ENCODE peak calls at places on chromosome 4, in ten cellular contexts. L is choroid plexus epithelial cell, D is IMR-90, B is cardiac fibroblast, P is ovary, E is neural progenitor cell, G is left ventricle myocardium inferior, N is PC-3, T is AG04450, J is fibroblast of the aortic adventitia. S is an unnamed sample.

GRCh38 chr4:186729856-186730255 is 6.2 kb upstream of the FAT1 start:
- DNase-seq in L (no peak), D (no peak), B (no peak), P (no peak), E (no peak), G (no peak), N (peak), T (no peak), J (no peak), S (no peak)

GRCh38 chr4:145090370-145090769 is 7.6 kb downstream of the ANAPC10 start:
- DNase-seq in L (peak), D (no peak), B (peak), P (no peak), E (no peak), G (no peak), N (no peak), T (no peak), J (no peak), S (no peak)

GRCh38 chr4:71974681-71975080 is 57.1 kb upstream of the NPFFR2 start:
- DNase-seq in L (peak), D (peak), B (peak), P (no peak), E (no peak), G (no peak), N (peak), T (no peak), J (peak), S (peak)

GRCh38 chr4:96407651-96408342 is 567.9 kb downstream of the PDHA2 start:
- DNase-seq in L (peak), D (no peak), B (peak), P (no peak), E (no peak), G (no peak), N (peak), T (no peak), J (no peak), S (no peak)

GRCh38 chr4:82667761-82668505 is 106.1 kb upstream of the TMEM150C start:
- DNase-seq in L (no peak), D (no peak), B (no peak), P (no peak), E (peak), G (no peak), N (no peak), T (no peak), J (peak), S (no peak)

GRCh38 chr4:1466034-1466960 is 60.1 kb upstream of the NKX1-1 start:
- DNase-seq in L (no peak), D (no peak), B (no peak), P (peak), E (no peak), G (no peak), N (no peak), T (no peak), J (no peak), S (no peak)

GRCh38 chr4:95728145-95728544 is 111.7 kb upstream of the PDHA2 start:
- DNase-seq in L (peak), D (no peak), B (peak), P (no peak), E (no peak), G (no peak), N (no peak), T (no peak), J (peak), S (peak)

GRCh38 chr4:118076958-118077766 is 42.9 kb downstream of the NDST3 start:
- DNase-seq in L (peak), D (peak), B (peak), P (no peak), E (peak), G (no peak), N (peak), T (no peak), J (peak), S (peak)

GRCh38 chr4:164192844-164193243 is 561.1 kb upstream of the SMIM31 start:
- DNase-seq in L (no peak), D (no peak), B (no peak), P (no peak), E (no peak), G (no peak), N (no peak), T (no peak), J (no peak), S (no peak)

GRCh38 chr4:81493895-81494490 is 22.3 kb upstream of the RASGEF1B start:
- DNase-seq in L (peak), D (no peak), B (peak), P (no peak), E (no peak), G (no peak), N (no peak), T (no peak), J (no peak), S (no peak)
- H3K4me3 ChIP-seq in L (no peak), D (no peak), B (no peak), P (no peak), E (no peak), G (peak), N (no peak), T (no peak), J (no peak), S (no peak)

GRCh38 chr4:122900314-122900713 is 22.1 kb downstream of the NUDT6 start:
- DNase-seq in L (no peak), D (no peak), B (no peak), P (no peak), E (no peak), G (no peak), N (no peak), T (no peak), J (no peak), S (no peak)
- H3K4me3 ChIP-seq in L (no peak), D (no peak), B (no peak), P (no peak), E (no peak), G (no peak), N (no peak), T (no peak), J (no peak), S (no peak)

DNA sequence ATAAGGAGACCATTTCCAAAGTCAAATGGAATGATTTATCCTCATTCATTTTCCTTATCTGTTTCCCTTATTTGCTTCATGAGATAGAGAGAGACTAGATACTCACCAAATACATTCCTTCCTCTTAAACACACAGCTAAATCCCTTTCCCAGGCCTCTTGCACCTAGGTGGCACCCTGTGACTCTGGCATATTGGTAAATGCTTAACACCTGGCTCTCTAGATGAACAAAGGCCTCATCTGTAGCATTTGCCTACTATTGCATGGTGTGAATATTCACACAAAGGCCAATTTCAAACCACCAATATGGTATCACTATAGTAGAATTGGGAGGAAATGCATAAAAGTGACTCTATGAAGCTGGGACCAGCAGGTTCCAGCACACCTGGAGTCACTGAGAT is 22.1 kb upstream of the SLC10A4 start:
- DNase-seq in L (no peak), D (no peak), B (no peak), P (no peak), E (no peak), G (no peak), N (no peak), T (no peak), J (no peak), S (no peak)
- H3K4me3 ChIP-seq in L (no peak), D (no peak), B (no peak), P (no peak), E (no peak), G (no peak), N (no peak), T (no peak), J (no peak), S (no peak)

DNA sequence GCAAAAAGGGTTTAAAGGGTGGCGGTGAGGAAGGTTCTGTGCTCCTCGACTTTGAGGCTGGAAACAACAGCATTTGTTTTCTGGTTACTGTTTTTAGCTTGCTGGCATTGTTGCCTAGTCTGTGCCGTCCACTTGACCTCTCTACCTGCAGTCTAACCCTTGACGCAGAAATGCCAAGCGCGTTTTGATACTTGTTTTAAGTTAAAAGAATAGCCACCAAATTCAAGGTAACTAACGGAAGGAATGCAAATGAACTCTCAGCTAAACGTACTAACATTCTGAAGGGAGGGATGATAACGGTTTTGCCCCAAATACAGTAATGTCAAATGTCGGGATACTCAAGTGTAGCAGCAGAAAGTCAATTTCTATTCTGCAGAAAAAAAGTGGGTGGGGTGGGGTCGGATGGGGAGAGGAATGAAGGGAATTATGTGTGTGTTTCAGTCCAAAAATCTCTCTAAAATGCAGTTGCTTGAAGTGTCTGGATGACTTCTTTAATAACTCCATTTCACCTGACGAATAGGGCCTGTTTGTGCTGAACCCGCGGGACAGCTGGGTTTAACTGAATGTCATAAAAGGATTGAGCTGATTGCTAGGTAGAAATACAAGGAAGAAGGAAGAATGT is 3.4 kb upstream of the NKX6-1 start:
- DNase-seq in L (no peak), D (no peak), B (no peak), P (no peak), E (no peak), G (no peak), N (no peak), T (no peak), J (no peak), S (no peak)
- H3K4me3 ChIP-seq in L (no peak), D (no peak), B (no peak), P (no peak), E (no peak), G (no peak), N (no peak), T (no peak), J (no peak), S (no peak)

GRCh38 chr4:57193164-57193810 is 83.1 kb upstream of the IGFBP7 start:
- DNase-seq in L (no peak), D (no peak), B (no peak), P (no peak), E (no peak), G (no peak), N (no peak), T (no peak), J (no peak), S (no peak)
- H3K4me3 ChIP-seq in L (no peak), D (no peak), B (no peak), P (no peak), E (no peak), G (no peak), N (no peak), T (no peak), J (no peak), S (no peak)

GRCh38 chr4:80069837-80070788 is 2.9 kb downstream of the ANTXR2 start:
- DNase-seq in L (peak), D (peak), B (no peak), P (no peak), E (no peak), G (no peak), N (peak), T (no peak), J (peak), S (no peak)
- H3K4me3 ChIP-seq in L (peak), D (peak), B (peak), P (peak), E (no peak), G (peak), N (peak), T (peak), J (peak), S (peak)

GRCh38 chr4:87498446-87498900 is 30.7 kb downstream of the SPARCL1 start:
- DNase-seq in L (no peak), D (peak), B (peak), P (no peak), E (no peak), G (no peak), N (no peak), T (peak), J (peak), S (peak)
- H3K4me3 ChIP-seq in L (no peak), D (peak), B (peak), P (no peak), E (no peak), G (peak), N (no peak), T (peak), J (peak), S (peak)